ENCODE peak calls at places on chromosomes 6 and 20, in nine cellular contexts. O is HCT116; Z is CD4-positive, alpha-beta memory T cell; L is tibial artery; W is endothelial cell of umbilical vein; Q is endodermal cell; U is PC-9; S is SJSA1; E is CD8-positive, alpha-beta T cell. P is an unnamed sample.

GRCh38 chr6:57040011-57040410 is 6.5 kb upstream of the KIAA1586 start:
- DNase-seq in Q (peak; percentile 69), W (no peak), E (no peak), L (no peak), Z (no peak), O (peak; percentile 19), S (no peak), U (no peak), P (no peak)

GRCh38 chr6:36920546-36920945 is 34.0 kb upstream of the PI16 start:
- DNase-seq in Z (no peak), W (no peak), L (no peak), E (no peak), O (no peak), Q (no peak), S (no peak), U (no peak), P (no peak)

GRCh38 chr6:46293641-46294316 is 123.0 kb upstream of the ENPP5 start:
- DNase-seq in U (no peak), O (no peak), W (no peak), L (no peak), Z (no peak), E (no peak), Q (no peak), S (no peak), P (no peak)

GRCh38 chr20:37383229-37383989 is 37.5 kb downstream of the SRC start:
- DNase-seq in O (peak; percentile 81), Z (no peak), Q (peak; percentile 43), W (peak; percentile 66), U (peak; percentile 24), L (peak; percentile 34), E (no peak), S (no peak), P (peak; percentile 61)

GRCh38 chr20:54623923-54624569 is 148.7 kb downstream of the DOK5 start:
- DNase-seq in O (no peak), S (no peak), Q (no peak), W (peak; percentile 8), U (no peak), L (no peak), E (no peak), Z (no peak), P (no peak)

GRCh38 chr20:1130849-1131248 is 12.4 kb downstream of the PSMF1 start:
- DNase-seq in W (no peak), S (no peak), U (no peak), E (no peak), L (peak; percentile 48), O (no peak), Q (no peak), Z (no peak), P (peak; percentile 90)

GRCh38 chr6:137647762-137648412 is 153.7 kb upstream of the OLIG3 start:
- DNase-seq in Q (no peak), W (no peak), L (no peak), E (no peak), O (no peak), U (no peak), S (no peak), Z (no peak), P (no peak)

GRCh38 chr6:65182681-65183080 is 524.3 kb downstream of the EYS start:
- DNase-seq in Z (no peak), O (no peak), L (no peak), S (no peak), E (no peak), Q (no peak), W (no peak), U (no peak), P (no peak)

GRCh38 chr6:78347191-78347916 is 520.0 kb upstream of the IRAK1BP1 start:
- DNase-seq in Z (no peak), L (no peak), Q (no peak), S (no peak), U (no peak), W (peak; percentile 18), O (no peak), E (no peak), P (no peak)

GRCh38 chr6:158783167-158783450 is 36.1 kb downstream of the EZR start:
- DNase-seq in E (no peak), W (no peak), Q (no peak), Z (no peak), S (no peak), U (no peak), O (no peak), L (no peak), P (no peak)

GRCh38 chr6:118580585-118581419 is 32.7 kb downstream of the PLN start:
- DNase-seq in W (peak; percentile 68), L (peak; percentile 41), S (no peak), E (peak; percentile 21), O (peak; percentile 49), Z (no peak), Q (peak; percentile 78), U (no peak), P (no peak)

GRCh38 chr6:42960243-42961019 is at the start of gene GNMT:
- DNase-seq in L (peak; percentile 25), U (peak; percentile 78), Q (peak; percentile 94), O (no peak), Z (peak; percentile 53), S (no peak), W (peak; percentile 42), E (peak; percentile 40), P (peak; percentile 89)

GRCh38 chr20:33441142-33441955 is 2.2 kb downstream of the SNTA1 start:
- DNase-seq in Z (no peak), E (no peak), U (no peak), W (no peak), O (no peak), Q (no peak), S (no peak), L (no peak), P (no peak)

GRCh38 chr20:57616143-57616951 is 3.9 kb downstream of the ZBP1 start:
- DNase-seq in O (no peak), L (no peak), E (no peak), Q (no peak), Z (no peak), U (no peak), S (peak; percentile 40), W (no peak), P (peak; percentile 77)

GRCh38 chr20:17061721-17062120 is 165.1 kb upstream of the PCSK2 start:
- DNase-seq in E (no peak), Q (peak; percentile 61), O (no peak), S (no peak), W (no peak), Z (no peak), L (no peak), U (no peak), P (no peak)

GRCh38 chr6:69827491-69827890 is 30.7 kb upstream of the LMBRD1 start:
- DNase-seq in U (no peak), S (no peak), Q (no peak), E (no peak), O (no peak), L (no peak), W (no peak), Z (no peak), P (no peak)

GRCh38 chr20:50762045-50762422 is 30.7 kb downstream of the PARD6B start:
- DNase-seq in Q (no peak), Z (no peak), E (no peak), O (no peak), L (no peak), U (no peak), S (peak; percentile 31), W (no peak), P (no peak)

GRCh38 chr6:41732601-41733348 is 2.6 kb downstream of the TFEB start:
- DNase-seq in S (no peak), W (no peak), Z (peak; percentile 90), O (no peak), U (no peak), E (peak; percentile 79), L (no peak), Q (peak; percentile 65), P (peak; percentile 88)

GRCh38 chr6:43953794-43954310 is 173.4 kb downstream of the MRPL14 start:
- DNase-seq in Q (peak; percentile 87), S (peak; percentile 46), W (no peak), O (no peak), E (no peak), L (no peak), Z (no peak), U (no peak), P (no peak)

GRCh38 chr6:36742146-36742545 is 44.5 kb downstream of the RAB44 start:
- DNase-seq in Z (no peak), Q (no peak), L (no peak), S (no peak), E (no peak), U (no peak), W (no peak), O (no peak), P (no peak)

GRCh38 chr6:110625883-110626282 is 149.5 kb upstream of the SLC22A16 start:
- DNase-seq in L (no peak), U (no peak), S (no peak), Z (no peak), W (no peak), E (no peak), Q (no peak), O (no peak), P (no peak)

GRCh38 chr6:111724505-111724904 is 118.8 kb upstream of the TRAF3IP2 start:
- DNase-seq in Z (no peak), E (no peak), W (no peak), Q (no peak), O (no peak), L (no peak), U (no peak), S (no peak), P (no peak)

GRCh38 chr20:48278961-48279481 is 493.7 kb upstream of the SULF2 start:
- DNase-seq in O (no peak), Z (no peak), S (no peak), U (peak; percentile 34), Q (peak; percentile 52), W (peak; percentile 87), E (no peak), L (no peak), P (no peak)
- H3K27ac ChIP-seq in O (no peak overlapping the region), Z (no peak overlapping the region), S (no peak overlapping the region), U (peak overlapping the region; percentile 13), Q (no peak overlapping the region), W (peak overlapping the region; percentile 78), E (no peak overlapping the region), L (no peak overlapping the region), P (no peak overlapping the region)

GRCh38 chr20:60820149-60820548 is 431.9 kb upstream of the CDH4 start:
- DNase-seq in L (no peak), U (no peak), S (no peak), Z (no peak), W (no peak), Q (no peak), O (no peak), E (no peak), P (no peak)
- H3K27ac ChIP-seq in L (no peak overlapping the region), U (no peak overlapping the region), S (no peak overlapping the region), Z (no peak overlapping the region), W (no peak overlapping the region), Q (no peak overlapping the region), O (no peak overlapping the region), E (no peak overlapping the region), P (no peak overlapping the region)

DNA sequence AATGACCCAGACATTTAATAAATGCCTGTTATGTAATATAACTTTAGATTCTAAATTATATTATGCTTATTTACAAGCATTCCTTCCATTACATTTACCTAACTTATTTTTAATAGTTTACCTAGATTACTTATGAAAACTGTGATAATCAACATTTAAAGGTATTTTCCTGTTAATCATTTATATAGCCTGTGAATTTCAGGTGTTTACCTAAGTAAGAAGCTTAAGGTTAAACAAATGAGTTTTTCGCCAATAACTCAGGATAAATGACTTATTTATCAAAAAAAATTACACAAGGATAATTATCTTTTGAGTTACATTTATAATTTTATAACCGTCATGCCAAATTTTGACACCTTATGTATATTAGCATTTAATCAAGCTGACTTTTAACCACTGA is 35.5 kb downstream of the UBD start:
- DNase-seq in S (no peak), O (no peak), L (no peak), W (no peak), U (no peak), Q (no peak), Z (no peak), E (no peak), P (no peak)
- H3K27ac ChIP-seq in S (no peak overlapping the region), O (no peak overlapping the region), L (no peak overlapping the region), W (no peak overlapping the region), U (no peak overlapping the region), Q (no peak overlapping the region), Z (no peak overlapping the region), E (no peak overlapping the region), P (no peak overlapping the region)

GRCh38 chr6:135633573-135633972 is 136.0 kb upstream of the AHI1 start:
- DNase-seq in W (no peak), O (no peak), L (no peak), E (no peak), U (no peak), Z (no peak), Q (no peak), S (no peak), P (no peak)
- H3K27ac ChIP-seq in W (no peak overlapping the region), O (no peak overlapping the region), L (no peak overlapping the region), E (no peak overlapping the region), U (no peak overlapping the region), Z (no peak overlapping the region), Q (no peak overlapping the region), S (no peak overlapping the region), P (no peak overlapping the region)

P was measured in spleen.